ENCODE peak calls at places on chromosomes 3 and 15, in eight cellular contexts. F is CD4-positive, alpha-beta T cell; X is body of pancreas; C is CD8-positive, alpha-beta memory T cell; O is right lobe of liver; Q is HL-60; S is heart right ventricle; W is cardiac muscle cell. E is an unnamed sample.

GRCh38 chr3:187572431-187572830 is 97.8 kb downstream of the SST start:
- DNase-seq in F (no peak), X (no peak), C (no peak), O (no peak), Q (no peak), S (no peak), W (no peak), E (no peak)

GRCh38 chr3:153026026-153026425 is 136.0 kb upstream of the RAP2B start:
- DNase-seq in F (no peak), X (no peak), C (no peak), O (no peak), Q (no peak), S (no peak), W (peak; percentile 67), E (no peak)

GRCh38 chr3:141529256-141530132 is 42.7 kb downstream of the RASA2 start:
- DNase-seq in F (no peak), X (no peak), C (peak; percentile 40), O (no peak), Q (no peak), S (no peak), W (no peak), E (no peak)

GRCh38 chr3:107428051-107428858 is 51.0 kb downstream of the CCDC54 start:
- DNase-seq in F (no peak), X (no peak), C (no peak), O (no peak), Q (no peak), S (no peak), W (no peak), E (no peak)

GRCh38 chr15:70188286-70188685 is 90.6 kb upstream of the TLE3 start:
- DNase-seq in F (no peak), X (no peak), C (no peak), O (no peak), Q (no peak), S (no peak), W (no peak), E (no peak)

GRCh38 chr15:79644091-79644490 is 212.0 kb downstream of the MINAR1 start:
- DNase-seq in F (no peak), X (no peak), C (no peak), O (no peak), Q (no peak), S (no peak), W (peak; percentile 59), E (no peak)

GRCh38 chr3:100257601-100258000 is 3.2 kb upstream of the TBC1D23 start:
- DNase-seq in F (no peak), X (no peak), C (no peak), O (no peak), Q (no peak), S (no peak), W (peak; percentile 5), E (no peak)

GRCh38 chr3:123623346-123623880 is 38.6 kb upstream of the HACD2 start:
- DNase-seq in F (no peak), X (no peak), C (no peak), O (no peak), Q (no peak), S (no peak), W (no peak), E (no peak)

GRCh38 chr3:191774485-191774884 is 313.5 kb downstream of the PYDC2 start:
- DNase-seq in F (no peak), X (no peak), C (no peak), O (no peak), Q (no peak), S (no peak), W (no peak), E (no peak)

GRCh38 chr3:127143172-127143571 is 49.8 kb upstream of the PRR23E start:
- DNase-seq in F (no peak), X (no peak), C (no peak), O (no peak), Q (no peak), S (no peak), W (no peak), E (no peak)

GRCh38 chr3:43206632-43207031 is 79.7 kb upstream of the SNRK start:
- DNase-seq in F (no peak), X (no peak), C (no peak), O (no peak), Q (no peak), S (no peak), W (no peak), E (no peak)

GRCh38 chr15:76059320-76060097 is at the start of gene TMEM266:
- DNase-seq in F (no peak), X (peak; percentile 67), C (no peak), O (peak; percentile 56), Q (no peak), S (peak; percentile 7), W (peak; percentile 20), E (peak; percentile 34)

GRCh38 chr3:45779746-45780735 is 16.3 kb downstream of the SLC6A20 start:
- DNase-seq in F (no peak), X (no peak), C (no peak), O (no peak), Q (no peak), S (no peak), W (no peak), E (no peak)

GRCh38 chr15:76380249-76380648 is 43.7 kb downstream of the ISL2 start:
- DNase-seq in F (no peak), X (no peak), C (no peak), O (no peak), Q (no peak), S (no peak), W (no peak), E (no peak)

DNA sequence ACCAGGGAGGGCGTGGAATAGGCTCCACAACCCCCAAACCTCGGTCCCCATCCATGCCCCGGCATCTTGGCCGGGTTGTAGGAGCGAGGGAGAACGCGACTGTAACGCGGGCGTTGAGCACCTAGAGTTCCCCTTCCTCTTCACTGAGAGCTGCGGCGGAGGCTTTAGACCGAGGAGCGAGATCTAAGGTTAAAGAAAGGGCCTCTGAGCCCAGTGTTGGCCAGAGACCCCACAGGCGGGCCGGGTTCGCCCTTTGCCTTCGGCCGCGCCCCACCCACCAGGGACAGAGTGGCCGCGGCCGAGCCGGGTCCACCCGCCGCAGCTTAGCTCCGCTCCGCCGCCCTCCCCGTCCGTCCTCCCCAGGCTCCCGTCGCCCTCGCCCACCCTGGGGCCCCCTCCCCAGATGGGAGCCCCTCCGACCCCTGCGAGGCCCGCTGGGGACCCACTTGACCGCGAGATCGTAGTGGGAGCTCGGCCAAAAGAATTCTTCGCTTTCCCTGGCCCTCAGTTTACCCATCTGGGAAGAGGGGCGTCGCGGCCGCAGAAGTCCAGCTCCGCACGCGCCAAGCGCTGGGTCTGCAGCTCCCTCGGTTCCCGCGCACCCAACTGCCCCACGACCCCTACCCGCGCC is 425 bp downstream of the ANPEP start:
- DNase-seq in F (no peak), X (no peak), C (no peak), O (no peak), Q (peak; percentile 60), S (no peak), W (peak; percentile 24), E (no peak)
- H3K27ac ChIP-seq in F (no peak overlapping the region), X (no peak overlapping the region), C (no peak overlapping the region), O (peak overlapping the region; percentile 67), Q (peak overlapping the region; percentile 98), S (no peak overlapping the region), W (no peak overlapping the region), E (peak overlapping the region; percentile 90)

GRCh38 chr3:143002727-143003126 is 1.4 kb downstream of the U2SURP start:
- DNase-seq in F (no peak), X (no peak), C (no peak), O (no peak), Q (no peak), S (no peak), W (no peak), E (no peak)

GRCh38 chr3:143001369-143002082 is at the start of gene U2SURP:
- DNase-seq in F (peak; percentile 90), X (peak; percentile 96), C (peak; percentile 89), O (peak; percentile 98), Q (peak; percentile 97), S (peak; percentile 98), W (peak; percentile 99), E (peak; percentile 98)

GRCh38 chr3:143002083-143002712 is 828 bp downstream of the U2SURP start:
- DNase-seq in F (peak; percentile 3), X (no peak), C (no peak), O (no peak), Q (peak; percentile 63), S (no peak), W (peak; percentile 25), E (no peak)

GRCh38 chr3:143001034-143001368 is 369 bp upstream of the U2SURP start:
- DNase-seq in F (no peak), X (no peak), C (no peak), O (peak; percentile 65), Q (peak; percentile 79), S (no peak), W (no peak), E (no peak)

DNA sequence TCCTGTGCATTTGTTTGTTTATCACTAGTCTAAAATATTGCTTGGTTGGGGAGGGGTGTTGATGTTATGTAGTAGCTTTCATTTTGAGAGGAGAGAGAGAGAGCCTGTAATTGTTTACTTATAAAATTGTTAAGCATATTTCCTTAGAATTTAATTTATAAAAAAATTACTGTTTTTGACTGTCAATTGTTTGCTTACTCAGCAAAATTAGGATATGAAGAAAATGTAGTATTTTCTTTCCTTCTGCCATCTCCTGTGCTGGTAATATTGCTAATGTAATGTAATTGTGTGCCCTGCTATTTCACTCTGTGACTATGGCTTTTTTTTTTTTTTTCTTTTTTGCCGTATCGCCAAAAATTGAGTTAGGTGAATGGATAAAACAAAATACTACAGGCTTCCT is 3.5 kb downstream of the U2SURP start:
- DNase-seq in F (no peak), X (no peak), C (no peak), O (no peak), Q (no peak), S (no peak), W (no peak), E (no peak)
- H3K27ac ChIP-seq in F (no peak overlapping the region), X (no peak overlapping the region), C (no peak overlapping the region), O (no peak overlapping the region), Q (no peak overlapping the region), S (no peak overlapping the region), W (no peak overlapping the region), E (no peak overlapping the region)

DNA sequence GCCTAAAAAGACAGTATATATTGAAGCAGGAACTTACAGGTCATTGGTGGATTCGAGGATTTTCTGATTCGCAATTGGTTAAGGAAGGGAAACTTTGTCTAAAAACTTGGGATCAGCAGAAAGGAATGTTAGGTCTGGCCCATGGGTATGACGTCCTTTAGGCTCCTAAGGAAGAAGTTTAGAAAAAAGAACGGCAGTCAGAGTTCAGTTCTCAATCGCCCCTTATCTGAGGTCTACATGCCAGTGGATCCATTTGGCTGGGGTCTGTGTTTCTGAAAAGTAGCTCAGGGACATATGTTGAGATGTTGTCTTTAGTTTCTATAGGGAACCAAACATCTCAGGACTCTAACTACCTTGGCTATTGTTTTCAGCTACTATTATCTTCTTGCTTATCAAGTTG is 33.2 kb upstream of the ACP3 start:
- DNase-seq in F (no peak), X (no peak), C (no peak), O (no peak), Q (no peak), S (no peak), W (peak; percentile 63), E (no peak)
- H3K27ac ChIP-seq in F (no peak overlapping the region), X (no peak overlapping the region), C (no peak overlapping the region), O (no peak overlapping the region), Q (peak overlapping the region; percentile 69), S (no peak overlapping the region), W (peak overlapping the region; percentile 97), E (peak overlapping the region; percentile 54)

DNA sequence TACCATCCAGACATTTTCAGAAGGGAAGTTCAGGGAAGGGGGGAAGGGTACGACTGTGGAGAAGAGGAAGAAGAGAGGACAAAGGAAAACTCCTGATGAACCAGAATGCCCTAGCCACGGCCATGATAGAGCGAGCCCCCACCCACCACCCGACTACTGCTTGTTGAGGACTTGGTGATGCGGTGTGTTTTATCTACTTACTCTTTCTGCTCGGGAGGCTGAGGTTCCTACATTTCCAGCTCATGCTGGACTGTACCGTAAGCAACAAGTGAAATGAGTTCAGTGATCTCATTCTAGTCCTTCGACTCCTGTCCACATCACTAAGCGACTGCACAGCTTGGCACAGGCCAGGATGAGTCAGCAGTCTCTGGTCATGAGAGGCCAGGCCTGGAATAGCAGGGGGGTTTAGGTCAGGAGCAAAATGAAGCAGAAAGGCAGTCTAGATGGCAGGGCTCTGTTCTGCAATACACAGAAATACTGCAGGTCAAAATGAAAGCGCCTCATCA is 330.9 kb downstream of the TIGIT start:
- DNase-seq in F (no peak), X (peak; percentile 78), C (no peak), O (peak; percentile 94), Q (no peak), S (peak; percentile 94), W (peak; percentile 97), E (peak; percentile 27)
- H3K27ac ChIP-seq in F (no peak overlapping the region), X (peak overlapping the region; percentile 57), C (no peak overlapping the region), O (peak overlapping the region; percentile 79), Q (no peak overlapping the region), S (peak overlapping the region; percentile 95), W (peak overlapping the region; percentile 57), E (peak overlapping the region; percentile 73)

E was measured in prostate gland.